ENCODE peak calls at places on chromosomes 5 and 9, in ten cellular contexts. D is LoVo, I is HCEC 1CT, H is T-helper 9 cell, U is mammary epithelial cell, O is AG10803, E is MCF 10A, C is iPS DF 6.9, K is T-helper 1 cell, V is RWPE1. G is an unnamed sample.
A peak's percentile ranks its signal among the peaks of the same experiment; 100 is the strongest.

GRCh38 chr9:123556464-123557435 is 200.8 kb downstream of the CRB2 start:
- DNase-seq in D (no peak), I (peak; percentile 19), H (no peak), U (no peak), O (no peak), E (no peak), C (no peak), K (no peak), V (no peak), G (no peak)

GRCh38 chr9:7802666-7803065 is 3.1 kb upstream of the DMAC1 start:
- DNase-seq in D (no peak), I (peak; percentile 7), H (no peak), U (peak; percentile 60), O (peak; percentile 8), E (peak; percentile 60), C (no peak), K (no peak), V (no peak), G (no peak)

GRCh38 chr5:138275895-138276294 is 1.5 kb upstream of the GFRA3 start:
- DNase-seq in D (no peak), I (no peak), H (no peak), U (no peak), O (no peak), E (no peak), C (no peak), K (no peak), V (no peak), G (no peak)

GRCh38 chr5:83184534-83184933 is 107.2 kb downstream of the XRCC4 start:
- DNase-seq in D (no peak), I (no peak), H (no peak), U (no peak), O (peak; percentile 12), E (no peak), C (no peak), K (no peak), V (no peak), G (no peak)

GRCh38 chr5:73482383-73483193 is 15.7 kb upstream of the BTF3 start:
- DNase-seq in D (no peak), I (peak; percentile 17), H (no peak), U (no peak), O (peak; percentile 62), E (no peak), C (no peak), K (no peak), V (no peak), G (no peak)

GRCh38 chr5:128535225-128535624 is 2.8 kb downstream of the FBN2 start:
- DNase-seq in D (no peak), I (no peak), H (no peak), U (no peak), O (no peak), E (peak; percentile 24), C (no peak), K (no peak), V (no peak), G (no peak)

GRCh38 chr9:114250235-114250568 is 72.7 kb upstream of the ORM1 start:
- DNase-seq in D (no peak), I (no peak), H (no peak), U (no peak), O (peak; percentile 96), E (no peak), C (no peak), K (no peak), V (no peak), G (no peak)

GRCh38 chr5:154816891-154817492 is 33.4 kb downstream of the FAXDC2 start:
- DNase-seq in D (no peak), I (no peak), H (no peak), U (no peak), O (no peak), E (no peak), C (no peak), K (no peak), V (no peak), G (no peak)

GRCh38 chr9:69976165-69976564 is 67.5 kb upstream of the MAMDC2 start:
- DNase-seq in D (peak; percentile 42), I (peak; percentile 92), H (no peak), U (peak; percentile 83), O (peak; percentile 94), E (peak; percentile 81), C (no peak), K (no peak), V (peak; percentile 86), G (peak; percentile 7)

GRCh38 chr5:27266184-27266583 is 227.8 kb upstream of the CDH9 start:
- DNase-seq in D (no peak), I (no peak), H (no peak), U (no peak), O (no peak), E (no peak), C (no peak), K (no peak), V (no peak), G (no peak)

GRCh38 chr5:1997640-1998347 is 115.1 kb upstream of the IRX4 start:
- DNase-seq in D (no peak), I (no peak), H (no peak), U (no peak), O (no peak), E (no peak), C (no peak), K (no peak), V (no peak), G (no peak)

GRCh38 chr9:121282309-121283071 is 14.5 kb downstream of the GSN start:
- DNase-seq in D (no peak), I (peak; percentile 85), H (no peak), U (peak; percentile 86), O (peak; percentile 94), E (peak; percentile 90), C (no peak), K (no peak), V (peak; percentile 69), G (peak; percentile 42)

GRCh38 chr5:83844320-83845068 is 123.8 kb upstream of the HAPLN1 start:
- DNase-seq in D (no peak), I (peak; percentile 65), H (no peak), U (peak; percentile 62), O (peak; percentile 96), E (peak; percentile 68), C (no peak), K (no peak), V (peak; percentile 42), G (peak; percentile 76)

GRCh38 chr9:35954942-35955546 is 2.9 kb downstream of the OR2S2 start:
- DNase-seq in D (peak; percentile 83), I (peak; percentile 78), H (peak; percentile 9), U (peak; percentile 63), O (peak; percentile 85), E (peak; percentile 72), C (peak; percentile 33), K (no peak), V (peak; percentile 66), G (peak; percentile 65)

GRCh38 chr9:123834907-123835562 is 94.9 kb downstream of the DENND1A start:
- DNase-seq in D (no peak), I (peak; percentile 65), H (no peak), U (no peak), O (peak; percentile 53), E (no peak), C (no peak), K (no peak), V (no peak), G (peak; percentile 63)

GRCh38 chr9:89549031-89549644 is 51.2 kb upstream of the SEMA4D start:
- DNase-seq in D (peak; percentile 70), I (peak; percentile 25), H (peak; percentile 89), U (peak; percentile 39), O (peak; percentile 51), E (peak; percentile 74), C (peak; percentile 50), K (peak; percentile 62), V (peak; percentile 93), G (peak; percentile 65)

GRCh38 chr5:105836263-105836662 is 1834.5 kb downstream of the EFNA5 start:
- DNase-seq in D (no peak), I (peak; percentile 43), H (no peak), U (no peak), O (peak; percentile 49), E (no peak), C (no peak), K (no peak), V (no peak), G (no peak)

GRCh38 chr5:65030056-65030455 is 261.3 kb downstream of the CWC27 start:
- DNase-seq in D (no peak), I (no peak), H (no peak), U (peak; percentile 16), O (no peak), E (no peak), C (no peak), K (no peak), V (no peak), G (peak; percentile 83)

GRCh38 chr5:144453753-144454152 is 283.1 kb downstream of the KCTD16 start:
- DNase-seq in D (no peak), I (no peak), H (no peak), U (no peak), O (no peak), E (no peak), C (no peak), K (no peak), V (no peak), G (no peak)

GRCh38 chr5:59293700-59294099 is 599.8 kb downstream of the PDE4D start:
- DNase-seq in D (no peak), I (no peak), H (no peak), U (peak; percentile 52), O (no peak), E (no peak), C (no peak), K (no peak), V (no peak), G (no peak)

GRCh38 chr5:43467100-43467499 is 16.6 kb downstream of the TMEM267 start:
- DNase-seq in D (no peak), I (no peak), H (no peak), U (no peak), O (no peak), E (no peak), C (no peak), K (no peak), V (no peak), G (no peak)

GRCh38 chr5:177494356-177495195 is 2.8 kb downstream of the PDLIM7 start:
- DNase-seq in D (peak; percentile 61), I (peak; percentile 90), H (no peak), U (peak; percentile 89), O (peak; percentile 78), E (peak; percentile 82), C (no peak), K (no peak), V (peak; percentile 96), G (no peak)

GRCh38 chr5:96838483-96839395 is 31.0 kb upstream of the ERAP1 start:
- DNase-seq in D (no peak), I (no peak), H (no peak), U (peak; percentile 24), O (no peak), E (no peak), C (no peak), K (no peak), V (no peak), G (peak; percentile 35)

GRCh38 chr9:97373311-97373710 is 38.6 kb upstream of the TDRD7 start:
- DNase-seq in D (no peak), I (no peak), H (no peak), U (no peak), O (no peak), E (no peak), C (no peak), K (no peak), V (no peak), G (no peak)

GRCh38 chr5:106454651-106455415 is 1215.9 kb downstream of the EFNA5 start:
- DNase-seq in D (peak; percentile 23), I (peak; percentile 51), H (no peak), U (peak; percentile 91), O (peak; percentile 1), E (peak; percentile 45), C (peak; percentile 58), K (no peak), V (peak; percentile 73), G (no peak)

GRCh38 chr5:40716000-40716399 is 36.3 kb downstream of the PTGER4 start:
- DNase-seq in D (no peak), I (peak; percentile 15), H (no peak), U (no peak), O (no peak), E (peak; percentile 11), C (no peak), K (no peak), V (peak; percentile 14), G (no peak)

GRCh38 chr9:89173072-89173471 is 5.5 kb downstream of the SHC3 start:
- DNase-seq in D (no peak), I (no peak), H (no peak), U (no peak), O (no peak), E (no peak), C (no peak), K (no peak), V (no peak), G (no peak)

GRCh38 chr9:4921449-4921848 is 63.6 kb upstream of the JAK2 start:
- DNase-seq in D (no peak), I (no peak), H (no peak), U (no peak), O (no peak), E (no peak), C (no peak), K (no peak), V (no peak), G (no peak)

G was measured in trophoblast cell.